ENCODE peak calls at places on chromosomes 13 and 19, in eight cellular contexts. H, D, R, M, T, E, F and L are unnamed samples.
A peak's percentile ranks its signal among the peaks of the same experiment; 100 is the strongest.

GRCh38 chr19:16153582-16154336 is 10.3 kb downstream of the HSH2D start:
- DNase-seq in H (no peak), D (peak; percentile 47), R (no peak), M (no peak), T (peak; percentile 29), E (no peak), F (no peak), L (no peak)

GRCh38 chr19:42069619-42070293 is at the start of gene GRIK5:
- DNase-seq in H (no peak), D (peak; percentile 26), R (no peak), M (no peak), T (no peak), E (no peak), F (no peak), L (no peak)

GRCh38 chr13:20405691-20406090 is 120.0 kb downstream of the CRYL1 start:
- DNase-seq in H (no peak), D (peak; percentile 73), R (no peak), M (no peak), T (no peak), E (no peak), F (peak; percentile 91), L (no peak)

GRCh38 chr19:53780506-53780905 is 43.6 kb downstream of the NLRP12 start:
- DNase-seq in H (no peak), D (peak; percentile 66), R (no peak), M (no peak), T (no peak), E (no peak), F (no peak), L (no peak)

GRCh38 chr19:2166741-2167738 is 3.3 kb downstream of the DOT1L start:
- DNase-seq in H (peak; percentile 78), D (peak; percentile 67), R (peak; percentile 88), M (no peak), T (peak; percentile 78), E (no peak), F (no peak), L (peak; percentile 59)

GRCh38 chr13:110885516-110885915 is 29.4 kb downstream of the ANKRD10 start:
- DNase-seq in H (no peak), D (no peak), R (no peak), M (no peak), T (no peak), E (no peak), F (no peak), L (no peak)

GRCh38 chr19:48719263-48720171 is at the start of gene MAMSTR:
- DNase-seq in H (no peak), D (no peak), R (peak; percentile 87), M (no peak), T (no peak), E (no peak), F (no peak), L (no peak)

GRCh38 chr19:42271861-42272534 is 2.9 kb downstream of the CIC start:
- DNase-seq in H (no peak), D (no peak), R (peak; percentile 83), M (no peak), T (no peak), E (no peak), F (no peak), L (no peak)

GRCh38 chr13:95136638-95137037 is 164.6 kb downstream of the ABCC4 start:
- DNase-seq in H (no peak), D (no peak), R (no peak), M (no peak), T (no peak), E (no peak), F (no peak), L (no peak)

GRCh38 chr13:53200498-53201453 is 172.2 kb downstream of the OLFM4 start:
- DNase-seq in H (peak; percentile 9), D (peak; percentile 94), R (peak; percentile 71), M (peak; percentile 31), T (peak; percentile 65), E (no peak), F (no peak), L (no peak)

GRCh38 chr19:51107406-51108065 is 673 bp downstream of the CTU1 start:
- DNase-seq in H (peak; percentile 43), D (peak; percentile 62), R (no peak), M (peak; percentile 29), T (no peak), E (no peak), F (no peak), L (no peak)

GRCh38 chr13:59837101-59837500 is 326.6 kb downstream of the DIAPH3 start:
- DNase-seq in H (no peak), D (no peak), R (no peak), M (no peak), T (peak; percentile 54), E (no peak), F (no peak), L (no peak)

GRCh38 chr13:91722267-91722884 is 324.0 kb downstream of the GPC5 start:
- DNase-seq in H (peak; percentile 23), D (no peak), R (no peak), M (peak; percentile 21), T (peak; percentile 14), E (no peak), F (peak; percentile 24), L (no peak)

GRCh38 chr13:97205971-97206370 is 16.2 kb upstream of the MBNL2 start:
- DNase-seq in H (peak; percentile 68), D (no peak), R (no peak), M (peak; percentile 92), T (no peak), E (no peak), F (no peak), L (no peak)